ENCODE peak calls at places on chromosomes 12 and 14, in seven cellular contexts. One of them, this sample, is unnamed.
A peak's percentile ranks its signal among the peaks of the same experiment; 100 is the strongest.

GRCh38 chr14:78202976-78203375 is 32.8 kb downstream of the NRXN3 start:
- DNase-seq in NAMALWA: no peak
- DNase-seq in Right ventricle myocardium superior: no peak
- DNase-seq in colonic mucosa: no peak
- DNase-seq in pulmonary artery endothelial cell: no peak
- DNase-seq in H9: no peak
- DNase-seq in left ventricle myocardium superior: no peak
- DNase-seq in this sample: no peak

GRCh38 chr12:66288121-66288520 is 14.2 kb upstream of the HELB start:
- DNase-seq in H9: no peak
- DNase-seq in Right ventricle myocardium superior: no peak
- DNase-seq in left ventricle myocardium superior: no peak
- DNase-seq in colonic mucosa: no peak
- DNase-seq in NAMALWA: no peak
- DNase-seq in pulmonary artery endothelial cell: no peak
- DNase-seq in this sample: no peak

GRCh38 chr12:102946042-102946441 is 11.4 kb upstream of the ASCL1 start:
- DNase-seq in Right ventricle myocardium superior: no peak
- DNase-seq in pulmonary artery endothelial cell: no peak
- DNase-seq in NAMALWA: no peak
- DNase-seq in H9: no peak
- DNase-seq in left ventricle myocardium superior: no peak
- DNase-seq in colonic mucosa: no peak
- DNase-seq in this sample: no peak

GRCh38 chr12:115088328-115088994 is 404.5 kb upstream of the TBX3 start:
- DNase-seq in pulmonary artery endothelial cell: no peak
- DNase-seq in H9: no peak
- DNase-seq in left ventricle myocardium superior: peak; percentile 35
- DNase-seq in colonic mucosa: no peak
- DNase-seq in Right ventricle myocardium superior: no peak
- DNase-seq in NAMALWA: no peak
- DNase-seq in this sample: no peak

GRCh38 chr12:30046376-30046775 is 262.6 kb upstream of the TMTC1 start:
- DNase-seq in H9: no peak
- DNase-seq in pulmonary artery endothelial cell: no peak
- DNase-seq in colonic mucosa: no peak
- DNase-seq in NAMALWA: no peak
- DNase-seq in left ventricle myocardium superior: no peak
- DNase-seq in Right ventricle myocardium superior: no peak
- DNase-seq in this sample: no peak

GRCh38 chr12:104591272-104591940 is 134.7 kb downstream of the CHST11 start:
- DNase-seq in colonic mucosa: no peak
- DNase-seq in H9: no peak
- DNase-seq in pulmonary artery endothelial cell: no peak
- DNase-seq in NAMALWA: no peak
- DNase-seq in Right ventricle myocardium superior: no peak
- DNase-seq in left ventricle myocardium superior: no peak
- DNase-seq in this sample: no peak

GRCh38 chr14:66649515-66649914 is 141.6 kb downstream of the GPHN start:
- DNase-seq in left ventricle myocardium superior: no peak
- DNase-seq in Right ventricle myocardium superior: no peak
- DNase-seq in colonic mucosa: no peak
- DNase-seq in H9: no peak
- DNase-seq in pulmonary artery endothelial cell: no peak
- DNase-seq in NAMALWA: no peak
- DNase-seq in this sample: no peak

GRCh38 chr12:109581856-109582255 is 8.3 kb downstream of the MVK start:
- DNase-seq in colonic mucosa: no peak
- DNase-seq in Right ventricle myocardium superior: no peak
- DNase-seq in pulmonary artery endothelial cell: no peak
- DNase-seq in H9: no peak
- DNase-seq in NAMALWA: no peak
- DNase-seq in left ventricle myocardium superior: no peak
- DNase-seq in this sample: no peak

GRCh38 chr12:28770329-28770728 is 378.7 kb upstream of the FAR2 start:
- DNase-seq in colonic mucosa: peak; percentile 35
- DNase-seq in left ventricle myocardium superior: no peak
- DNase-seq in Right ventricle myocardium superior: no peak
- DNase-seq in NAMALWA: no peak
- DNase-seq in pulmonary artery endothelial cell: peak; percentile 94
- DNase-seq in H9: no peak
- DNase-seq in this sample: no peak

GRCh38 chr12:130253866-130254265 is 83.8 kb upstream of the PIWIL1 start:
- DNase-seq in left ventricle myocardium superior: no peak
- DNase-seq in H9: no peak
- DNase-seq in pulmonary artery endothelial cell: no peak
- DNase-seq in Right ventricle myocardium superior: no peak
- DNase-seq in colonic mucosa: no peak
- DNase-seq in NAMALWA: no peak
- DNase-seq in this sample: no peak

GRCh38 chr12:68259318-68259940 is 6.0 kb upstream of the IL22 start:
- DNase-seq in NAMALWA: no peak
- DNase-seq in left ventricle myocardium superior: no peak
- DNase-seq in Right ventricle myocardium superior: no peak
- DNase-seq in H9: no peak
- DNase-seq in colonic mucosa: no peak
- DNase-seq in pulmonary artery endothelial cell: no peak
- DNase-seq in this sample: no peak

GRCh38 chr12:64825143-64826011 is 930 bp downstream of the TBC1D30 start:
- DNase-seq in left ventricle myocardium superior: no peak
- DNase-seq in NAMALWA: no peak
- DNase-seq in Right ventricle myocardium superior: no peak
- DNase-seq in pulmonary artery endothelial cell: no peak
- DNase-seq in colonic mucosa: no peak
- DNase-seq in H9: peak; percentile 46
- DNase-seq in this sample: no peak

GRCh38 chr12:10082057-10082874 is 16.5 kb downstream of the CLEC1A start:
- DNase-seq in NAMALWA: peak; percentile 21
- DNase-seq in Right ventricle myocardium superior: no peak
- DNase-seq in left ventricle myocardium superior: no peak
- DNase-seq in H9: no peak
- DNase-seq in pulmonary artery endothelial cell: no peak
- DNase-seq in colonic mucosa: no peak
- DNase-seq in this sample: no peak